ENCODE peak calls at places on chromosomes 2 and 18, in seven cellular contexts. B is SK-N-SH, G is HCT116, K is OCI-LY7, P is GM23248, D is GM23338, E is hepatocyte. W is an unnamed sample.

GRCh38 chr18:58409802-58410445 is 219.0 kb downstream of the ALPK2 start:
- DNase-seq in B (no peak), G (no peak), K (no peak), P (no peak), D (no peak), E (no peak), W (no peak)

GRCh38 chr2:37555457-37555856 is 116.0 kb downstream of the CDC42EP3 start:
- DNase-seq in B (no peak), G (no peak), K (peak; percentile 16), P (no peak), D (no peak), E (no peak), W (no peak)

GRCh38 chr18:3649559-3650426 is 199.8 kb downstream of the TGIF1 start:
- DNase-seq in B (no peak), G (no peak), K (no peak), P (peak; percentile 73), D (no peak), E (no peak), W (peak; percentile 67)

GRCh38 chr2:69683170-69683971 is 39.8 kb upstream of the AAK1 start:
- DNase-seq in B (peak; percentile 69), G (no peak), K (no peak), P (peak; percentile 78), D (no peak), E (peak; percentile 29), W (peak; percentile 83)

GRCh38 chr2:196059491-196059960 is 9.1 kb downstream of the DNAH7 start:
- DNase-seq in B (no peak), G (no peak), K (no peak), P (peak; percentile 3), D (peak; percentile 41), E (no peak), W (no peak)

GRCh38 chr2:158659483-158659882 is 135.6 kb upstream of the DAPL1 start:
- DNase-seq in B (no peak), G (no peak), K (no peak), P (no peak), D (no peak), E (no peak), W (no peak)

GRCh38 chr18:57533399-57533884 is 53.1 kb downstream of the FECH start:
- DNase-seq in B (peak; percentile 40), G (no peak), K (no peak), P (no peak), D (peak; percentile 56), E (no peak), W (no peak)

GRCh38 chr18:12592597-12593127 is 65.2 kb downstream of the SPIRE1 start:
- DNase-seq in B (no peak), G (no peak), K (no peak), P (no peak), D (no peak), E (no peak), W (no peak)

GRCh38 chr2:80222644-80223043 is 81.9 kb downstream of the LRRTM1 start:
- DNase-seq in B (no peak), G (no peak), K (no peak), P (no peak), D (no peak), E (no peak), W (no peak)

GRCh38 chr2:34578641-34579040 is 979.5 kb upstream of the FAM98A start:
- DNase-seq in B (no peak), G (no peak), K (no peak), P (no peak), D (no peak), E (no peak), W (peak; percentile 30)
- H3K9me2 ChIP-seq in B (no peaks in the 10 kb centered on the region), G (no peaks in the 10 kb centered on the region), K (no peaks in the 10 kb centered on the region), P (no peaks in the 10 kb centered on the region), D (no peaks in the 10 kb centered on the region), E (peaks cover 4% of the 10 kb centered on the region), W (no peaks in the 10 kb centered on the region)

GRCh38 chr2:16251511-16252205 is 311.3 kb downstream of the MYCN start:
- DNase-seq in B (no peak), G (no peak), K (no peak), P (no peak), D (no peak), E (no peak), W (no peak)

GRCh38 chr2:16252891-16253290 is 312.5 kb downstream of the MYCN start:
- DNase-seq in B (no peak), G (no peak), K (no peak), P (no peak), D (no peak), E (no peak), W (no peak)

GRCh38 chr2:16253291-16253690 is 312.9 kb downstream of the MYCN start:
- DNase-seq in B (no peak), G (no peak), K (no peak), P (no peak), D (no peak), E (no peak), W (no peak)

GRCh38 chr2:16250886-16251285 is 310.5 kb downstream of the MYCN start:
- DNase-seq in B (no peak), G (no peak), K (no peak), P (no peak), D (no peak), E (no peak), W (peak; percentile 46)

GRCh38 chr2:16252251-16252650 is 311.9 kb downstream of the MYCN start:
- DNase-seq in B (no peak), G (no peak), K (no peak), P (no peak), D (no peak), E (no peak), W (no peak)
- TF ChIP-seq EZH2phosphoT487 in B (no peak), G (no peak), K (no peak), P (no peak), D (no peak), E (no peak), W (no peak)

DNA sequence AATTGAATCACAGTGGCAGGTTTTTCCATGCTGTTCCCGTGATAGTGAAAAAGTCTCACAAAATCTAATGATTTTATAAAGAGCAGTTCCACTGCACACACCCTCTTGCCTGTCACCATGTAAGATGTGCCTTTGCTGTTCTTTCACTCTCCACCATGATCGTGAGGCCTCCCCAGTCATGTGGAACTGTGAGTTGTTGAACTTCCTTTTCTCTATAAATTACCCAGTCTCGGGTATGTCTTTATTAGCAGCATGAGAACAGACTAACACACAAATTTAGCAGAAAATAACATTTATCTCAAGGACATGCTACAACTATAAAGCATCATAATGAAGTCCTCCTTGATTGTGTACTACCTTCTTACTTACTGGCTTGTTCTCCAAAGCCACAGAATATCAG is 1526.0 kb downstream of the LRP1B start:
- DNase-seq in B (no peak), G (no peak), K (no peak), P (no peak), D (no peak), E (no peak), W (no peak)
- H3K9me2 ChIP-seq in B (no peaks in the 10 kb centered on the region), G (no peaks in the 10 kb centered on the region), K (no peaks in the 10 kb centered on the region), P (no peaks in the 10 kb centered on the region), D (no peaks in the 10 kb centered on the region), E (no peaks in the 10 kb centered on the region), W (no peaks in the 10 kb centered on the region)

DNA sequence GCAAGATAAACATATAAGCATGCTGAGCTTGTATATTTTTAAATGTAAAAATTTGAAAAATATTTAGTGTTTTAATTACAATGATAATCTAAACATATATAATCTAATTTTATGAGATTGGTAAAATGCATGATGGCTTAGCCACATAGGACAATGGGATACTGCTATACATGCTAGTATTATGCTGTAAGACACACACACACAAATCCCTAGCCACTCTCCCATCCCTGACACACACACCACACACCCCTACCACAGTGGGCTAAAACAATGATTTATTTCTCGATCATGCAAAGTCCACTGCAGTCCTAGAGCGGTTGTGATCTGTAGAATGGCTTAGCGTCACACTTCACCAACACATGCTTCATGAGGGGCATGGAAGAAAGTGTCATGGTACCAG is 36.3 kb upstream of the AP1S3 start:
- DNase-seq in B (no peak), G (no peak), K (no peak), P (no peak), D (no peak), E (no peak), W (no peak)
- TF ChIP-seq EZH2phosphoT487 in B (no peak), G (no peak), K (no peak), P (no peak), D (no peak), E (no peak), W (no peak)

DNA sequence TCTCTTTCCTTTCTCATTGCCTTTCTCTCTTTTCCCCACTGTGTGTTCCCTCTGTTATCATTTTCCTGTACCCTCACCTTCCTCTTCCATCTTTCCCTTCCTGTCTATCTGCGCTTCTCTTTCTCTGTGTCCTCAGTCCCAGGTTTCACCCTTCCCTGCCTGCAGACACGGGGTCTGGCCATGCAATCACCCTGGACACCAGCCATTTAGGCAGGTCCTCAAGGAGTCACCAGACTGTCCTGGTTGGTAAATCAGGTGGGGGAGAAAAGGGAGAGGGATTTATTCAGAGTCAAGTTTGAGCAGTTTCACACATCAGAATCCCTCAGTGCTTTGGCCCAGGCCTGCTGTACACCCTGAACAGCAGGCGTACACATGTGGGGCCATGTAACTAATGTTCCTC is 169.3 kb downstream of the ANKRD30B start:
- DNase-seq in B (no peak), G (no peak), K (no peak), P (no peak), D (no peak), E (no peak), W (no peak)
- H3K9me2 ChIP-seq in B (no peaks in the 10 kb centered on the region), G (no peaks in the 10 kb centered on the region), K (no peaks in the 10 kb centered on the region), P (no peaks in the 10 kb centered on the region), D (no peaks in the 10 kb centered on the region), E (no peaks in the 10 kb centered on the region), W (no peaks in the 10 kb centered on the region)

GRCh38 chr2:74415762-74416395 is 5.5 kb downstream of the C2orf81 start:
- DNase-seq in B (peak; percentile 19), G (no peak), K (no peak), P (peak; percentile 37), D (peak; percentile 91), E (no peak), W (no peak)

GRCh38 chr2:74416721-74417120 is 4.7 kb downstream of the C2orf81 start:
- DNase-seq in B (peak; percentile 47), G (no peak), K (no peak), P (no peak), D (no peak), E (no peak), W (no peak)

GRCh38 chr2:74414913-74415761 is 6.3 kb downstream of the C2orf81 start:
- DNase-seq in B (peak; percentile 28), G (no peak), K (no peak), P (peak; percentile 74), D (peak; percentile 81), E (no peak), W (no peak)

GRCh38 chr2:74413001-74413698 is 8.3 kb downstream of the C2orf81 start:
- DNase-seq in B (no peak), G (no peak), K (no peak), P (no peak), D (no peak), E (peak; percentile 53), W (no peak)

GRCh38 chr2:74414475-74414874 is 6.9 kb downstream of the C2orf81 start:
- DNase-seq in B (no peak), G (no peak), K (no peak), P (no peak), D (peak; percentile 59), E (no peak), W (no peak)
- TF ChIP-seq EZH2phosphoT487 in B (no peak), G (no peak), K (no peak), P (no peak), D (no peak), E (no peak), W (no peak)

DNA sequence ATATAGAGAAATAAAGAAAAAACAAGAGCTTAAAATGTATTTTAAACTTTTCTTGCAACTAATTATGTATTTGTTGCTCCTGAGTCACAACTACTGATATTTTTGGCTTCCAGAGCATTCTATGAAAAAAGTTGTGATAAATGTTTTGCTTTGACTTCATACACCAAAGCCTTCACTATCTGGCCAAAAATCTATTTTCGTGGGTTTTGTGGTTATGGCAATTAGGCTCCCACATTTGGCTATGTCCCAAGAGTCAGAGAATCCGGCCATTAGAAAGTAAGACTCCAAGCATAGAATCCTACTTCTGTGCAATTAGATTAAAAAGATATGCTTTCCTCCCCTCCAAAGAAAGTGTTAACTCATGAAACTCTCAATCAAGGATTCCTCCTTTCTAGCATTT is 1456.1 kb upstream of the ACVR2A start:
- DNase-seq in B (no peak), G (no peak), K (no peak), P (no peak), D (no peak), E (no peak), W (peak; percentile 14)
- H3K9me2 ChIP-seq in B (no peaks in the 10 kb centered on the region), G (no peaks in the 10 kb centered on the region), K (no peaks in the 10 kb centered on the region), P (no peaks in the 10 kb centered on the region), D (no peaks in the 10 kb centered on the region), E (no peaks in the 10 kb centered on the region), W (no peaks in the 10 kb centered on the region)